ENCODE peak calls at places on chromosomes 16 and 17, in ten cellular contexts. One of them, this sample, is unnamed.

GRCh38 chr17:44916059-44916780 is 920 bp upstream of the GFAP start:
- DNase-seq in esophagus squamous epithelium: no peak
- DNase-seq in NT2/D1: no peak
- DNase-seq in adipocyte: no peak
- DNase-seq in breast epithelium: peak; percentile 42
- DNase-seq in effector memory CD4-positive, alpha-beta T cell: no peak
- DNase-seq in psoas muscle: no peak
- DNase-seq in right cardiac atrium: peak; percentile 29
- DNase-seq in mammary epithelial cell: no peak
- DNase-seq in A673: no peak
- DNase-seq in this sample: no peak

GRCh38 chr16:20675488-20676267 is 21.8 kb downstream of the ACSM1 start:
- DNase-seq in esophagus squamous epithelium: no peak
- DNase-seq in NT2/D1: peak; percentile 40
- DNase-seq in adipocyte: peak; percentile 1
- DNase-seq in breast epithelium: no peak
- DNase-seq in effector memory CD4-positive, alpha-beta T cell: no peak
- DNase-seq in psoas muscle: no peak
- DNase-seq in right cardiac atrium: peak; percentile 61
- DNase-seq in mammary epithelial cell: peak; percentile 74
- DNase-seq in A673: no peak
- DNase-seq in this sample: peak; percentile 29

GRCh38 chr16:84509032-84509950 is 4.8 kb upstream of the MEAK7 start:
- DNase-seq in esophagus squamous epithelium: no peak
- DNase-seq in NT2/D1: no peak
- DNase-seq in adipocyte: no peak
- DNase-seq in breast epithelium: no peak
- DNase-seq in effector memory CD4-positive, alpha-beta T cell: no peak
- DNase-seq in psoas muscle: peak; percentile 36
- DNase-seq in right cardiac atrium: no peak
- DNase-seq in mammary epithelial cell: no peak
- DNase-seq in A673: no peak
- DNase-seq in this sample: no peak

GRCh38 chr17:40295471-40296457 is 8.1 kb downstream of the CDC6 start:
- DNase-seq in esophagus squamous epithelium: no peak
- DNase-seq in NT2/D1: no peak
- DNase-seq in adipocyte: no peak
- DNase-seq in breast epithelium: no peak
- DNase-seq in effector memory CD4-positive, alpha-beta T cell: no peak
- DNase-seq in psoas muscle: peak; percentile 4
- DNase-seq in right cardiac atrium: no peak
- DNase-seq in mammary epithelial cell: no peak
- DNase-seq in A673: no peak
- DNase-seq in this sample: no peak

GRCh38 chr16:57991551-57992059 is 8.9 kb downstream of the ZNF319 start:
- DNase-seq in esophagus squamous epithelium: no peak
- DNase-seq in NT2/D1: no peak
- DNase-seq in adipocyte: no peak
- DNase-seq in breast epithelium: no peak
- DNase-seq in effector memory CD4-positive, alpha-beta T cell: no peak
- DNase-seq in psoas muscle: peak; percentile 32
- DNase-seq in right cardiac atrium: no peak
- DNase-seq in mammary epithelial cell: no peak
- DNase-seq in A673: no peak
- DNase-seq in this sample: no peak

GRCh38 chr16:82192665-82193064 is 22.6 kb upstream of the MPHOSPH6 start:
- DNase-seq in esophagus squamous epithelium: no peak
- DNase-seq in NT2/D1: no peak
- DNase-seq in adipocyte: peak; percentile 24
- DNase-seq in breast epithelium: no peak
- DNase-seq in effector memory CD4-positive, alpha-beta T cell: no peak
- DNase-seq in psoas muscle: no peak
- DNase-seq in right cardiac atrium: no peak
- DNase-seq in mammary epithelial cell: peak; percentile 82
- DNase-seq in A673: no peak
- DNase-seq in this sample: no peak

GRCh38 chr17:41917192-41917591 is 1.6 kb downstream of the ACLY start:
- DNase-seq in esophagus squamous epithelium: no peak
- DNase-seq in NT2/D1: no peak
- DNase-seq in adipocyte: peak; percentile 55
- DNase-seq in breast epithelium: no peak
- DNase-seq in effector memory CD4-positive, alpha-beta T cell: no peak
- DNase-seq in psoas muscle: no peak
- DNase-seq in right cardiac atrium: peak; percentile 76
- DNase-seq in mammary epithelial cell: peak; percentile 62
- DNase-seq in A673: no peak
- DNase-seq in this sample: peak; percentile 23

GRCh38 chr16:57645691-57646387 is 17.4 kb downstream of the ADGRG1 start:
- DNase-seq in esophagus squamous epithelium: no peak
- DNase-seq in NT2/D1: no peak
- DNase-seq in adipocyte: peak; percentile 15
- DNase-seq in breast epithelium: no peak
- DNase-seq in effector memory CD4-positive, alpha-beta T cell: no peak
- DNase-seq in psoas muscle: peak; percentile 76
- DNase-seq in right cardiac atrium: peak; percentile 85
- DNase-seq in mammary epithelial cell: peak; percentile 46
- DNase-seq in A673: no peak
- DNase-seq in this sample: no peak

GRCh38 chr16:87231911-87232310 is 85.3 kb downstream of the C16orf95 start:
- DNase-seq in esophagus squamous epithelium: no peak
- DNase-seq in NT2/D1: no peak
- DNase-seq in adipocyte: no peak
- DNase-seq in breast epithelium: no peak
- DNase-seq in effector memory CD4-positive, alpha-beta T cell: no peak
- DNase-seq in psoas muscle: no peak
- DNase-seq in right cardiac atrium: no peak
- DNase-seq in mammary epithelial cell: no peak
- DNase-seq in A673: no peak
- DNase-seq in this sample: no peak

GRCh38 chr16:84897911-84898377 is 78.2 kb downstream of the CRISPLD2 start:
- DNase-seq in esophagus squamous epithelium: no peak
- DNase-seq in NT2/D1: no peak
- DNase-seq in adipocyte: no peak
- DNase-seq in breast epithelium: no peak
- DNase-seq in effector memory CD4-positive, alpha-beta T cell: no peak
- DNase-seq in psoas muscle: no peak
- DNase-seq in right cardiac atrium: peak; percentile 69
- DNase-seq in mammary epithelial cell: peak; percentile 59
- DNase-seq in A673: no peak
- DNase-seq in this sample: no peak

GRCh38 chr16:70565053-70565452 is 41.4 kb downstream of the SF3B3 start:
- DNase-seq in esophagus squamous epithelium: no peak
- DNase-seq in NT2/D1: no peak
- DNase-seq in adipocyte: no peak
- DNase-seq in breast epithelium: no peak
- DNase-seq in effector memory CD4-positive, alpha-beta T cell: no peak
- DNase-seq in psoas muscle: no peak
- DNase-seq in right cardiac atrium: no peak
- DNase-seq in mammary epithelial cell: no peak
- DNase-seq in A673: no peak
- DNase-seq in this sample: no peak

GRCh38 chr16:23082161-23082788 is 67.0 kb downstream of the USP31 start:
- DNase-seq in esophagus squamous epithelium: no peak
- DNase-seq in NT2/D1: no peak
- DNase-seq in adipocyte: peak; percentile 62
- DNase-seq in breast epithelium: no peak
- DNase-seq in effector memory CD4-positive, alpha-beta T cell: no peak
- DNase-seq in psoas muscle: no peak
- DNase-seq in right cardiac atrium: no peak
- DNase-seq in mammary epithelial cell: peak; percentile 38
- DNase-seq in A673: no peak
- DNase-seq in this sample: no peak

GRCh38 chr17:79977711-79978544 is 57.7 kb downstream of the TBC1D16 start:
- DNase-seq in esophagus squamous epithelium: no peak
- DNase-seq in NT2/D1: no peak
- DNase-seq in adipocyte: no peak
- DNase-seq in breast epithelium: peak; percentile 50
- DNase-seq in effector memory CD4-positive, alpha-beta T cell: no peak
- DNase-seq in psoas muscle: no peak
- DNase-seq in right cardiac atrium: peak; percentile 55
- DNase-seq in mammary epithelial cell: no peak
- DNase-seq in A673: no peak
- DNase-seq in this sample: no peak

GRCh38 chr16:57185446-57185944 is 344 bp downstream of the PSME3IP1 start:
- DNase-seq in esophagus squamous epithelium: no peak
- DNase-seq in NT2/D1: peak; percentile 8
- DNase-seq in adipocyte: peak; percentile 75
- DNase-seq in breast epithelium: peak; percentile 63
- DNase-seq in effector memory CD4-positive, alpha-beta T cell: peak; percentile 22
- DNase-seq in psoas muscle: no peak
- DNase-seq in right cardiac atrium: no peak
- DNase-seq in mammary epithelial cell: peak; percentile 72
- DNase-seq in A673: peak; percentile 48
- DNase-seq in this sample: peak; percentile 49

GRCh38 chr17:17508019-17508535 is 11.9 kb upstream of the RASD1 start:
- DNase-seq in esophagus squamous epithelium: no peak
- DNase-seq in NT2/D1: no peak
- DNase-seq in adipocyte: no peak
- DNase-seq in breast epithelium: no peak
- DNase-seq in effector memory CD4-positive, alpha-beta T cell: no peak
- DNase-seq in psoas muscle: peak; percentile 46
- DNase-seq in right cardiac atrium: no peak
- DNase-seq in mammary epithelial cell: no peak
- DNase-seq in A673: no peak
- DNase-seq in this sample: no peak

DNA sequence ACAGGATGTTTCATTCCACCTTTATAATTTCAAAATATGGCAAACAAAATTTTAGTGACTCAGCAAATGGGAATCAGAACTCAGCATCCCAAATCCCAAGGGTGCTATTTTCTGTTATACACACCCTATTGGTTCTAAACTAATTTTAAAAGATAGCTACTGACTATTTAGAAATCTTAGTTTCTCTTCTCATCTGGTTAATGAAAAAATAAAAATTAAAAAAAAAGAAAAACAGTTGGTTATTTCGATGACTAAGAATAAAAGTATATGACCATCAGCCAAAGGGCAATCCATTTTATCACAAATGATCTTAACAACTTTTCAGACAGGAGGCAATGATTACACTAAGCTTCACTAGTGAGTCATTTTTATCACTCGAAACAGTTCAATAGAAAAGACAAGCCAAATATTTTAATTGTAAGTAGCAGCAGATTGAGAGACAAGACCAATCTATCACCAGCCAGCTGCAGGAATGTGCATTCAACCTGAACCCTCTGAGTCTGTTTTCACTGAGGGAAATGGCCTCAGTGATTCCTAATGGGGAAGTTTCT is 15.2 kb downstream of the PHLPP2 start:
- DNase-seq in esophagus squamous epithelium: no peak
- DNase-seq in NT2/D1: no peak
- DNase-seq in adipocyte: peak; percentile 71
- DNase-seq in breast epithelium: no peak
- DNase-seq in effector memory CD4-positive, alpha-beta T cell: no peak
- DNase-seq in psoas muscle: no peak
- DNase-seq in right cardiac atrium: no peak
- DNase-seq in mammary epithelial cell: peak; percentile 41
- DNase-seq in A673: peak; percentile 48
- DNase-seq in this sample: no peak
- H3K9me3 ChIP-seq in esophagus squamous epithelium: no peaks in the 10 kb centered on the region
- H3K9me3 ChIP-seq in NT2/D1: no peaks in the 10 kb centered on the region
- H3K9me3 ChIP-seq in adipocyte: no peaks in the 10 kb centered on the region
- H3K9me3 ChIP-seq in breast epithelium: no peaks in the 10 kb centered on the region
- H3K9me3 ChIP-seq in effector memory CD4-positive, alpha-beta T cell: no peaks in the 10 kb centered on the region
- H3K9me3 ChIP-seq in psoas muscle: no peaks in the 10 kb centered on the region
- H3K9me3 ChIP-seq in right cardiac atrium: no peaks in the 10 kb centered on the region
- H3K9me3 ChIP-seq in mammary epithelial cell: no peaks in the 10 kb centered on the region
- H3K9me3 ChIP-seq in A673: no peaks in the 10 kb centered on the region
- H3K9me3 ChIP-seq in this sample: no peaks in the 10 kb centered on the region

GRCh38 chr16:11140466-11140865 is 115.5 kb downstream of the SOCS1 start:
- DNase-seq in esophagus squamous epithelium: no peak
- DNase-seq in NT2/D1: no peak
- DNase-seq in adipocyte: no peak
- DNase-seq in breast epithelium: no peak
- DNase-seq in effector memory CD4-positive, alpha-beta T cell: no peak
- DNase-seq in psoas muscle: no peak
- DNase-seq in right cardiac atrium: no peak
- DNase-seq in mammary epithelial cell: no peak
- DNase-seq in A673: no peak
- DNase-seq in this sample: no peak

GRCh38 chr16:11139624-11140375 is 116.2 kb downstream of the SOCS1 start:
- DNase-seq in esophagus squamous epithelium: no peak
- DNase-seq in NT2/D1: no peak
- DNase-seq in adipocyte: no peak
- DNase-seq in breast epithelium: no peak
- DNase-seq in effector memory CD4-positive, alpha-beta T cell: no peak
- DNase-seq in psoas muscle: no peak
- DNase-seq in right cardiac atrium: no peak
- DNase-seq in mammary epithelial cell: no peak
- DNase-seq in A673: no peak
- DNase-seq in this sample: peak; percentile 32

GRCh38 chr16:11138026-11138768 is 117.8 kb downstream of the SOCS1 start:
- DNase-seq in esophagus squamous epithelium: no peak
- DNase-seq in NT2/D1: no peak
- DNase-seq in adipocyte: no peak
- DNase-seq in breast epithelium: no peak
- DNase-seq in effector memory CD4-positive, alpha-beta T cell: no peak
- DNase-seq in psoas muscle: no peak
- DNase-seq in right cardiac atrium: no peak
- DNase-seq in mammary epithelial cell: peak; percentile 58
- DNase-seq in A673: no peak
- DNase-seq in this sample: no peak

GRCh38 chr16:11140867-11141266 is 115.1 kb downstream of the SOCS1 start:
- DNase-seq in esophagus squamous epithelium: no peak
- DNase-seq in NT2/D1: no peak
- DNase-seq in adipocyte: no peak
- DNase-seq in breast epithelium: no peak
- DNase-seq in effector memory CD4-positive, alpha-beta T cell: no peak
- DNase-seq in psoas muscle: no peak
- DNase-seq in right cardiac atrium: no peak
- DNase-seq in mammary epithelial cell: no peak
- DNase-seq in A673: no peak
- DNase-seq in this sample: no peak

GRCh38 chr16:11138769-11139623 is 117.0 kb downstream of the SOCS1 start:
- DNase-seq in esophagus squamous epithelium: no peak
- DNase-seq in NT2/D1: no peak
- DNase-seq in adipocyte: peak; percentile 68
- DNase-seq in breast epithelium: no peak
- DNase-seq in effector memory CD4-positive, alpha-beta T cell: no peak
- DNase-seq in psoas muscle: no peak
- DNase-seq in right cardiac atrium: no peak
- DNase-seq in mammary epithelial cell: no peak
- DNase-seq in A673: peak; percentile 76
- DNase-seq in this sample: peak; percentile 22
- H3K4me3 ChIP-seq in esophagus squamous epithelium: no peak overlapping the region
- H3K4me3 ChIP-seq in NT2/D1: no peak overlapping the region
- H3K4me3 ChIP-seq in adipocyte: peak overlapping the region; percentile 3
- H3K4me3 ChIP-seq in breast epithelium: no peak overlapping the region
- H3K4me3 ChIP-seq in effector memory CD4-positive, alpha-beta T cell: no peak overlapping the region
- H3K4me3 ChIP-seq in psoas muscle: no peak overlapping the region
- H3K4me3 ChIP-seq in right cardiac atrium: no peak overlapping the region
- H3K4me3 ChIP-seq in mammary epithelial cell: no peak overlapping the region
- H3K4me3 ChIP-seq in A673: no peak overlapping the region
- H3K4me3 ChIP-seq in this sample: no peak overlapping the region

GRCh38 chr16:76741623-76742022 is 449.4 kb upstream of the MON1B start:
- DNase-seq in esophagus squamous epithelium: no peak
- DNase-seq in NT2/D1: no peak
- DNase-seq in adipocyte: no peak
- DNase-seq in breast epithelium: no peak
- DNase-seq in effector memory CD4-positive, alpha-beta T cell: no peak
- DNase-seq in psoas muscle: no peak
- DNase-seq in right cardiac atrium: no peak
- DNase-seq in mammary epithelial cell: no peak
- DNase-seq in A673: no peak
- DNase-seq in this sample: no peak
- H3K9me3 ChIP-seq in esophagus squamous epithelium: no peaks in the 10 kb centered on the region
- H3K9me3 ChIP-seq in NT2/D1: no peaks in the 10 kb centered on the region
- H3K9me3 ChIP-seq in adipocyte: peaks cover 24% of the 10 kb centered on the region
- H3K9me3 ChIP-seq in breast epithelium: peaks cover 6% of the 10 kb centered on the region
- H3K9me3 ChIP-seq in effector memory CD4-positive, alpha-beta T cell: no peaks in the 10 kb centered on the region
- H3K9me3 ChIP-seq in psoas muscle: peaks cover 18% of the 10 kb centered on the region
- H3K9me3 ChIP-seq in right cardiac atrium: no peaks in the 10 kb centered on the region
- H3K9me3 ChIP-seq in mammary epithelial cell: no peaks in the 10 kb centered on the region
- H3K9me3 ChIP-seq in A673: peaks cover 9% of the 10 kb centered on the region
- H3K9me3 ChIP-seq in this sample: no peaks in the 10 kb centered on the region

GRCh38 chr16:27327586-27327915 is 13.8 kb downstream of the IL4R start:
- DNase-seq in esophagus squamous epithelium: no peak
- DNase-seq in NT2/D1: no peak
- DNase-seq in adipocyte: no peak
- DNase-seq in breast epithelium: no peak
- DNase-seq in effector memory CD4-positive, alpha-beta T cell: no peak
- DNase-seq in psoas muscle: no peak
- DNase-seq in right cardiac atrium: no peak
- DNase-seq in mammary epithelial cell: no peak
- DNase-seq in A673: no peak
- DNase-seq in this sample: no peak
- H3K4me3 ChIP-seq in esophagus squamous epithelium: peak overlapping the region; percentile 21
- H3K4me3 ChIP-seq in NT2/D1: no peak overlapping the region
- H3K4me3 ChIP-seq in adipocyte: no peak overlapping the region
- H3K4me3 ChIP-seq in breast epithelium: peak overlapping the region; percentile 8
- H3K4me3 ChIP-seq in effector memory CD4-positive, alpha-beta T cell: no peak overlapping the region
- H3K4me3 ChIP-seq in psoas muscle: no peak overlapping the region
- H3K4me3 ChIP-seq in right cardiac atrium: no peak overlapping the region
- H3K4me3 ChIP-seq in mammary epithelial cell: no peak overlapping the region
- H3K4me3 ChIP-seq in A673: no peak overlapping the region
- H3K4me3 ChIP-seq in this sample: no peak overlapping the region